ENCODE peak calls at places on chromosomes 7 and 10, in seven cellular contexts. Y is cardiac muscle cell, N is lower lobe of right lung, R is OCI-LY7, S is nucleus accumbens, C is NCI-H748 treated with DMSO at 0.1 percent for 48 hours, U is Peyer's patch. O is an unnamed sample.

GRCh38 chr7:132185150-132185549 is 391.1 kb downstream of the PLXNA4 start:
- DNase-seq in C (no peak), Y (no peak), R (no peak), N (no peak), S (no peak), U (no peak), O (no peak)

GRCh38 chr10:69327463-69328345 is 49.4 kb downstream of the HK1 start:
- DNase-seq in C (no peak), N (peak), S (peak), R (no peak), Y (peak), U (peak), O (peak)

GRCh38 chr7:157494506-157495176 is 157.8 kb downstream of the DNAJB6 start:
- DNase-seq in Y (no peak), N (no peak), S (no peak), R (no peak), C (no peak), U (peak), O (no peak)

GRCh38 chr10:27240212-27240890 is at the start of gene ACBD5:
- DNase-seq in C (peak), R (peak), Y (peak), N (peak), U (peak), S (peak), O (peak)

GRCh38 chr10:127441350-127442219 is 107.5 kb upstream of the NPS start:
- DNase-seq in U (no peak), R (no peak), S (no peak), Y (no peak), C (no peak), N (no peak), O (no peak)

GRCh38 chr10:103870503-103870902 is 15.1 kb upstream of the SH3PXD2A start:
- DNase-seq in C (no peak), Y (no peak), U (no peak), R (no peak), S (no peak), N (no peak), O (peak)

GRCh38 chr7:30937426-30937825 is 25.8 kb downstream of the AQP1 start:
- DNase-seq in N (no peak), R (no peak), Y (no peak), S (no peak), U (peak), C (no peak), O (no peak)

GRCh38 chr10:96511044-96511945 is 2.4 kb downstream of the TLL2 start:
- DNase-seq in Y (peak), R (peak), U (peak), C (peak), S (peak), N (no peak), O (peak)

GRCh38 chr7:133846203-133846945 is 280.8 kb upstream of the LRGUK start:
- DNase-seq in Y (no peak), S (no peak), N (no peak), U (no peak), R (no peak), C (no peak), O (no peak)